ENCODE peak calls at places on chromosomes 5 and 9, in seven cellular contexts. W, U, F, G, K, X and C are unnamed samples.

GRCh38 chr9:130288393-130288792 is 22.8 kb downstream of the HMCN2 start:
- DNase-seq in W (no peak), U (no peak), F (no peak), G (no peak), K (no peak), X (no peak), C (no peak)

GRCh38 chr9:123329329-123329955 is 26.6 kb upstream of the CRB2 start:
- DNase-seq in W (no peak), U (no peak), F (no peak), G (no peak), K (peak; percentile 78), X (no peak), C (no peak)

GRCh38 chr9:72680593-72681317 is 159.3 kb downstream of the TMC1 start:
- DNase-seq in W (no peak), U (no peak), F (no peak), G (no peak), K (no peak), X (no peak), C (no peak)

GRCh38 chr9:125416517-125416916 is 154.9 kb downstream of the GAPVD1 start:
- DNase-seq in W (no peak), U (no peak), F (no peak), G (no peak), K (no peak), X (no peak), C (no peak)

GRCh38 chr9:82255533-82255932 is 267.0 kb downstream of the SPATA31D1 start:
- DNase-seq in W (no peak), U (no peak), F (no peak), G (no peak), K (no peak), X (no peak), C (no peak)

GRCh38 chr5:1537166-1538154 is 13.7 kb upstream of the LPCAT1 start:
- DNase-seq in W (no peak), U (no peak), F (no peak), G (no peak), K (peak; percentile 47), X (no peak), C (no peak)

GRCh38 chr9:86655147-86655546 is 292.2 kb downstream of the GAS1 start:
- DNase-seq in W (no peak), U (no peak), F (no peak), G (no peak), K (no peak), X (no peak), C (no peak)

GRCh38 chr9:112059145-112059979 is 115.7 kb downstream of the SUSD1 start:
- DNase-seq in W (no peak), U (no peak), F (no peak), G (no peak), K (peak; percentile 85), X (peak; percentile 10), C (no peak)

GRCh38 chr9:88831783-88832407 is 159.4 kb upstream of the S1PR3 start:
- DNase-seq in W (no peak), U (no peak), F (no peak), G (no peak), K (no peak), X (no peak), C (no peak)

GRCh38 chr5:136174021-136174659 is 18.8 kb downstream of the SMIM32 start:
- DNase-seq in W (no peak), U (no peak), F (no peak), G (peak; percentile 17), K (no peak), X (no peak), C (peak; percentile 8)

GRCh38 chr9:120925535-120926396 is 830 bp downstream of the TRAF1 start:
- DNase-seq in W (peak; percentile 40), U (peak; percentile 87), F (peak; percentile 61), G (no peak), K (peak; percentile 66), X (no peak), C (no peak)

GRCh38 chr9:98570663-98571440 is 137.9 kb downstream of the GABBR2 start:
- DNase-seq in W (no peak), U (no peak), F (no peak), G (no peak), K (no peak), X (no peak), C (no peak)

GRCh38 chr5:89471556-89471955 is 588.6 kb upstream of the MEF2C start:
- DNase-seq in W (no peak), U (no peak), F (no peak), G (no peak), K (no peak), X (no peak), C (no peak)

GRCh38 chr9:92716557-92716956 is 46.6 kb upstream of the IPPK start:
- DNase-seq in W (peak; percentile 83), U (peak; percentile 91), F (peak; percentile 81), G (peak; percentile 3), K (peak; percentile 90), X (no peak), C (peak; percentile 7)